ENCODE peak calls at places on chromosomes 4 and X, in six cellular contexts. U is esophagus squamous epithelium; N is CD8-positive, alpha-beta T cell; O is left ventricle myocardium superior; M is GM12892; K is H7. J is an unnamed sample.

GRCh38 chrX:319579-320125 is 1.1 kb upstream of the GTPBP6 start:
- DNase-seq in U (no peak), N (no peak), O (peak; percentile 58), M (no peak), K (no peak), J (no peak)

GRCh38 chr4:154760895-154761294 is 17.1 kb downstream of the LRAT start:
- DNase-seq in U (no peak), N (no peak), O (no peak), M (no peak), K (no peak), J (no peak)

GRCh38 chr4:75179510-75179909 is 246.6 kb downstream of the PARM1 start:
- DNase-seq in U (no peak), N (no peak), O (no peak), M (no peak), K (no peak), J (no peak)

GRCh38 chr4:67049446-67049845 is 495.9 kb downstream of the CENPC start:
- DNase-seq in U (no peak), N (no peak), O (no peak), M (no peak), K (no peak), J (no peak)

GRCh38 chr4:73868206-73869129 is 725 bp upstream of the CXCL1 start:
- DNase-seq in U (no peak), N (no peak), O (no peak), M (no peak), K (no peak), J (no peak)

GRCh38 chrX:50812995-50813842 is 775 bp downstream of the SHROOM4 start:
- DNase-seq in U (no peak), N (no peak), O (peak; percentile 63), M (no peak), K (peak; percentile 57), J (no peak)

GRCh38 chrX:71245159-71245558 is 8.8 kb downstream of the ZMYM3 start:
- DNase-seq in U (no peak), N (no peak), O (no peak), M (no peak), K (no peak), J (no peak)

GRCh38 chr4:158599150-158599549 is 72.5 kb downstream of the C4orf46 start:
- DNase-seq in U (no peak), N (no peak), O (no peak), M (no peak), K (no peak), J (no peak)

GRCh38 chr4:106715825-106716224 is 320.3 kb downstream of the DKK2 start:
- DNase-seq in U (no peak), N (no peak), O (no peak), M (no peak), K (no peak), J (no peak)

GRCh38 chrX:77561372-77561771 is 114.2 kb downstream of the FGF16 start:
- DNase-seq in U (no peak), N (no peak), O (no peak), M (no peak), K (no peak), J (no peak)

GRCh38 chrX:34884693-34885277 is 57.8 kb upstream of the FAM47B start:
- DNase-seq in U (no peak), N (no peak), O (no peak), M (no peak), K (no peak), J (no peak)

GRCh38 chr4:99949999-99950912 is at the start of gene H2AZ1:
- DNase-seq in U (peak; percentile 97), N (peak; percentile 98), O (peak; percentile 98), M (peak; percentile 85), K (peak; percentile 94), J (peak; percentile 100)

GRCh38 chr4:156230151-156230550 is 276.5 kb upstream of the CTSO start:
- DNase-seq in U (no peak), N (no peak), O (no peak), M (no peak), K (no peak), J (no peak)

GRCh38 chr4:169627307-169627706 is 6.9 kb downstream of the CLCN3 start:
- DNase-seq in U (no peak), N (peak; percentile 2), O (no peak), M (no peak), K (no peak), J (no peak)

GRCh38 chr4:8092282-8092681 is 66.3 kb downstream of the ABLIM2 start:
- DNase-seq in U (no peak), N (no peak), O (no peak), M (no peak), K (no peak), J (no peak)

GRCh38 chrX:56231706-56232105 is 450 bp upstream of the KLF8 start:
- DNase-seq in U (no peak), N (no peak), O (no peak), M (no peak), K (peak; percentile 12), J (no peak)

GRCh38 chr4:139223682-139224317 is 46.8 kb upstream of the ELF2 start:
- DNase-seq in U (no peak), N (no peak), O (peak; percentile 71), M (no peak), K (no peak), J (no peak)

J was measured in COR-L47.